ENCODE peak calls at places on chromosome 15, in four cellular contexts. C, U, J and Y are unnamed samples.

GRCh38 chr15:61923173-61923572 is 137.1 kb downstream of the VPS13C start:
- DNase-seq in J (no peak), U (no peak), C (no peak), Y (no peak)

GRCh38 chr15:60928987-60929386 is 300.1 kb downstream of the RORA start:
- DNase-seq in C (no peak), J (no peak), U (no peak), Y (no peak)

GRCh38 chr15:91224750-91225380 is 124.8 kb downstream of the SV2B start:
- DNase-seq in C (no peak), U (peak), J (peak), Y (peak)

GRCh38 chr15:74231475-74231874 is 4.7 kb upstream of the CCDC33 start:
- DNase-seq in J (no peak), C (no peak), U (no peak), Y (no peak)

GRCh38 chr15:31297221-31297879 is 29.3 kb upstream of the KLF13 start:
- DNase-seq in J (no peak), C (no peak), U (no peak), Y (no peak)

GRCh38 chr15:59335197-59335786 is 37.4 kb downstream of the MYO1E start:
- DNase-seq in U (no peak), C (no peak), J (no peak), Y (no peak)

GRCh38 chr15:48965972-48966371 is 2.3 kb upstream of the SHC4 start:
- DNase-seq in J (peak), U (no peak), C (no peak), Y (no peak)

GRCh38 chr15:70054884-70055387 is 42.8 kb downstream of the TLE3 start:
- DNase-seq in C (no peak), J (no peak), U (no peak), Y (no peak)

GRCh38 chr15:101489236-101489632 is 273 bp downstream of the PCSK6 start:
- DNase-seq in J (peak), C (no peak), U (peak), Y (no peak)

GRCh38 chr15:66749841-66750575 is 48.0 kb downstream of the SMAD6 start:
- DNase-seq in C (no peak), J (no peak), U (no peak), Y (no peak)

GRCh38 chr15:100020614-100021013 is 287.4 kb upstream of the LYSMD4 start:
- DNase-seq in C (no peak), J (no peak), U (no peak), Y (no peak)

GRCh38 chr15:23422946-23423708 is 23.9 kb downstream of the GOLGA6L2 start:
- DNase-seq in U (no peak), C (no peak), J (no peak), Y (no peak)

GRCh38 chr15:23797747-23798157 is 110.6 kb upstream of the NDN start:
- DNase-seq in U (no peak), C (no peak), J (no peak), Y (no peak)

GRCh38 chr15:92614791-92615785 is 40.5 kb downstream of the FAM174B start:
- DNase-seq in C (no peak), U (no peak), J (no peak), Y (no peak)

GRCh38 chr15:74723754-74724334 is 1.5 kb downstream of the CYP1A1 start:
- DNase-seq in C (no peak), U (peak), J (peak), Y (peak)

GRCh38 chr15:71044006-71044405 is 71.3 kb upstream of the THSD4 start:
- DNase-seq in C (no peak), J (no peak), U (no peak), Y (no peak)

GRCh38 chr15:29556385-29556784 is 265.9 kb downstream of the TJP1 start:
- DNase-seq in C (no peak), J (no peak), U (no peak), Y (peak)